ENCODE peak calls at places on chromosomes 13 and 19, in eight cellular contexts. H, Y, F, D, O, K, G and U are unnamed samples.
A peak's percentile ranks its signal among the peaks of the same experiment; 100 is the strongest.

GRCh38 chr19:46979103-46979769 is 40.4 kb upstream of the NPAS1 start:
- DNase-seq in H (no peak), G (no peak), F (no peak), D (no peak), K (no peak), Y (no peak), O (no peak), U (no peak)

GRCh38 chr19:54421521-54421920 is 6.3 kb downstream of the TTYH1 start:
- DNase-seq in Y (no peak), O (no peak), F (no peak), D (no peak), G (no peak), H (no peak), K (no peak), U (no peak)

GRCh38 chr19:2922987-2923386 is 21.8 kb downstream of the ZNF77 start:
- DNase-seq in H (no peak), G (peak; percentile 70), D (peak; percentile 63), F (peak; percentile 9), Y (no peak), O (no peak), K (peak; percentile 52), U (peak; percentile 18)

GRCh38 chr13:21297452-21297851 is 121.0 kb downstream of the MRPL57 start:
- DNase-seq in F (no peak), Y (no peak), O (no peak), G (no peak), K (no peak), H (no peak), D (no peak), U (peak; percentile 8)

GRCh38 chr19:12833747-12834417 is 497 bp downstream of the RTBDN start:
- DNase-seq in G (no peak), D (no peak), Y (no peak), H (peak; percentile 26), F (no peak), O (no peak), K (no peak), U (no peak)

GRCh38 chr13:33933810-33934209 is 115.9 kb downstream of the RFC3 start:
- DNase-seq in G (no peak), O (no peak), Y (no peak), K (no peak), D (no peak), H (no peak), F (no peak), U (no peak)

GRCh38 chr19:32339988-32340874 is 5.2 kb upstream of the ZNF507 start:
- DNase-seq in H (peak; percentile 25), O (peak; percentile 55), Y (peak; percentile 69), K (peak; percentile 46), D (peak; percentile 27), F (peak; percentile 27), G (peak; percentile 55), U (peak; percentile 61)

GRCh38 chr19:50514346-50515167 is 844 bp upstream of the ASPDH start:
- DNase-seq in F (no peak), Y (no peak), K (no peak), G (no peak), D (no peak), H (no peak), O (peak; percentile 30), U (no peak)

GRCh38 chr19:55372316-55373081 is 2.2 kb upstream of the IL11 start:
- DNase-seq in Y (no peak), K (peak; percentile 26), H (no peak), D (no peak), G (no peak), F (peak; percentile 84), O (no peak), U (peak; percentile 45)

GRCh38 chr19:51259348-51260245 is 8.7 kb downstream of the SIGLECL1 start:
- DNase-seq in H (peak; percentile 17), Y (no peak), O (no peak), F (peak; percentile 22), G (no peak), K (peak; percentile 24), D (peak; percentile 17), U (peak; percentile 43)

GRCh38 chr13:74886496-74886895 is 595.5 kb downstream of the TBC1D4 start:
- DNase-seq in Y (no peak), D (peak; percentile 25), K (no peak), H (no peak), G (no peak), F (peak; percentile 2), O (no peak), U (peak; percentile 34)

GRCh38 chr19:16470541-16470910 is 1.2 kb downstream of the EPS15L1 start:
- DNase-seq in G (no peak), K (no peak), D (no peak), F (no peak), H (no peak), Y (no peak), O (no peak), U (no peak)

GRCh38 chr13:74264333-74264732 is 130.1 kb upstream of the KLF12 start:
- DNase-seq in Y (no peak), D (no peak), O (no peak), F (no peak), G (no peak), K (no peak), H (no peak), U (no peak)

GRCh38 chr13:113036401-113036800 is 67.4 kb downstream of the MCF2L start:
- DNase-seq in F (no peak), D (no peak), O (no peak), K (no peak), Y (no peak), H (no peak), G (no peak), U (no peak)

GRCh38 chr13:40615619-40616018 is 50.8 kb downstream of the FOXO1 start:
- DNase-seq in Y (no peak), O (no peak), F (no peak), H (no peak), D (no peak), K (no peak), G (no peak), U (no peak)

GRCh38 chr19:37778613-37779138 is 710 bp downstream of the ZNF573 start:
- DNase-seq in D (peak; percentile 45), H (no peak), G (no peak), K (peak; percentile 18), Y (no peak), O (no peak), F (peak; percentile 0), U (peak; percentile 39)

GRCh38 chr19:28710278-28710677 is 502.7 kb downstream of the UQCRFS1 start:
- DNase-seq in H (no peak), G (no peak), K (peak; percentile 43), Y (no peak), O (no peak), D (peak; percentile 61), F (peak; percentile 67), U (peak; percentile 81)

DNA sequence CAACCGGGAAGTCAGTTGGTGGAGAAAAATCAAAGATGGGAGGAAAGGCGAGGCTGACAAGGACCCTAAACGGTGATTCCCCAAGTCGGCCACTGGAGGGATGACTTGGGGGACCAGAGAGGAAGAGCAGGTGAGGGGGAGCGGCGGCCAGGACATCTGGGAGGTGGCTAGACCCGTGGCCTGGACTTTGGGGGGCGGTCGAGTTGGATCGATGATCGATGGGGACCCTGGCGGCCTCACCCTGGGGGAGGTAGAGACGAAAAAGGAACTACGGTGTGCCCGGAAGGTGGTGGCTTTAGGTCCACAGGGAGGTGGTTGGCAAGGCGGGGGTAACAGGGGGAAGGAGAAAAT is 7.6 kb upstream of the CIRBP start:
- DNase-seq in D (no peak), H (no peak), K (no peak), G (no peak), F (no peak), O (no peak), Y (no peak), U (no peak)
- TF ChIP-seq CTCF in D (peak; percentile 13), H (no peak), K (no peak), G (no peak), F (peak; percentile 22), O (no peak), Y (peak; percentile 34), U (peak; percentile 4)

GRCh38 chr19:40191836-40192646 is 815 bp downstream of the MAP3K10 start:
- DNase-seq in G (no peak), K (no peak), D (no peak), F (peak; percentile 19), O (no peak), Y (no peak), H (no peak), U (peak; percentile 25)

GRCh38 chr19:40198272-40198990 is 7.2 kb downstream of the MAP3K10 start:
- DNase-seq in H (no peak), G (no peak), Y (no peak), F (no peak), K (no peak), D (no peak), O (no peak), U (no peak)

GRCh38 chr19:40190891-40191835 is at the start of gene MAP3K10:
- DNase-seq in F (peak; percentile 51), D (peak; percentile 8), G (peak; percentile 62), K (peak; percentile 53), H (peak; percentile 58), Y (no peak), O (peak; percentile 71), U (peak; percentile 60)

GRCh38 chr19:40193587-40193849 is 2.3 kb downstream of the MAP3K10 start:
- DNase-seq in O (no peak), G (no peak), H (no peak), F (peak; percentile 29), K (no peak), D (no peak), Y (no peak), U (peak; percentile 19)

DNA sequence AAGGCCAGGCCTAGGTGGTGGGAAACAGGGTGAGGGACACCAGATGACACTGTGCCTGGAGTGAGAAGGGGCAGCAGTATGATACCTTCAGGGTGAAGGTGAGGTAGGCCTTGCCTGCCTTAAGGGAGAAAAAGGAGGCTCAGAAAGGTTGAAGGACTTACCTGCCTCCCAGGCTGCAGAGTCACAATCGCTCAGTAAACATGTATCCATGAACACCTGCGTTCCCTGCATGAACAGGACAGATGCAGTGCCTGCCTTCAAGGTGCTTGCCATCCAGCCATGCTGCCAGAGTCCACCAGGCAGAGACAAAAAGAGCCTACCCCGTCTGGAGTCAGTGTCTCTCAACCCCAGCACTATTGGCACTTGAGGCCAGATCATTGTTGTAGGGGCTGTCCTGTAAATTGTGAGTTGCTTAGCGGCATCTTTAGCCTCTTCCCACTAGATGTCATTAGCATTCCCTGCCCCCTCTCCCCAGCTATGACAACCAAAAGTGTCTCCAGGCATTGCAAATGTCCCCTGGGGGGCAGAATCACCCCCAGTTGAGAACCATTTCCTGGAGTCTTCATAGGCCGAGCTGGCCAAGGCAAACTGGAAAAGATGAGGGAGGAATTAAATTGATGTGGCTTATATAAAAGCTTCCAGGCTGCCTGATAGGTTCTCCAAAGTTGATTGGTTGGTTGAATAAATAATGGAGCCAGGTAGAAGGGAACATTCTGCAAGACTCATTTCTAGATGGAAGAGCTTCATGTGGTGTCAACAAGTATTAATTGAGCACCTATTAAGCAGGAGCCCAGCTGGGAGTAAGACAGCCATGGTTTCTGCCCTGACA is 1.7 kb downstream of the MAP3K10 start:
- DNase-seq in D (no peak), Y (no peak), K (no peak), F (no peak), H (no peak), O (no peak), G (no peak), U (no peak)
- H3K4me3 ChIP-seq in D (no peak overlapping the region), Y (peak overlapping the region; percentile 95), K (no peak overlapping the region), F (no peak overlapping the region), H (no peak overlapping the region), O (peak overlapping the region; percentile 92), G (no peak overlapping the region), U (peak overlapping the region; percentile 87)

GRCh38 chr13:99935772-99936171 is 35.8 kb downstream of the ZIC5 start:
- DNase-seq in O (no peak), H (no peak), F (no peak), K (no peak), Y (no peak), G (no peak), D (no peak), U (no peak)
- TF ChIP-seq CTCF in O (no peak), H (no peak), F (no peak), K (peak; percentile 40), Y (no peak), G (no peak), D (no peak), U (no peak)

GRCh38 chr13:107476068-107476467 is 739.3 kb downstream of the LIG4 start:
- DNase-seq in G (no peak), F (peak; percentile 62), Y (no peak), K (no peak), H (no peak), O (no peak), D (no peak), U (no peak)
- H3K4me3 ChIP-seq in G (no peak overlapping the region), F (no peak overlapping the region), Y (no peak overlapping the region), K (no peak overlapping the region), H (no peak overlapping the region), O (no peak overlapping the region), D (no peak overlapping the region), U (no peak overlapping the region)